ENCODE peak calls at places on chromosomes 12 and 14, in seven cellular contexts. N is nephron progenitor cell, D is left ventricle myocardium superior, J is left lung, A is kidney, I is fibroblast of lung, Q is tibial nerve. S is an unnamed sample.

GRCh38 chr14:36773136-36773540 is 111.5 kb downstream of the PAX9 start:
- DNase-seq in N (no peak), D (no peak), J (no peak), A (no peak), I (no peak), Q (no peak), S (peak)

GRCh38 chr14:100967178-100967577 is 63.7 kb upstream of the RTL1 start:
- DNase-seq in N (no peak), D (no peak), J (no peak), A (no peak), I (no peak), Q (no peak), S (no peak)

GRCh38 chr12:49022558-49023178 is 4.1 kb upstream of the PRKAG1 start:
- DNase-seq in N (no peak), D (no peak), J (no peak), A (no peak), I (no peak), Q (no peak), S (no peak)

GRCh38 chr12:109840349-109841073 is 7.3 kb upstream of the TRPV4 start:
- DNase-seq in N (peak), D (no peak), J (no peak), A (no peak), I (no peak), Q (no peak), S (peak)

GRCh38 chr14:22841769-22842168 is 5.4 kb downstream of the MMP14 start:
- DNase-seq in N (no peak), D (no peak), J (no peak), A (no peak), I (no peak), Q (no peak), S (no peak)

GRCh38 chr14:24612186-24612585 is 2.7 kb upstream of the GZMH start:
- DNase-seq in N (no peak), D (no peak), J (no peak), A (no peak), I (no peak), Q (no peak), S (no peak)

GRCh38 chr14:99242816-99243795 is 28.9 kb downstream of the BCL11B start:
- DNase-seq in N (no peak), D (no peak), J (no peak), A (no peak), I (no peak), Q (no peak), S (no peak)

GRCh38 chr14:36221097-36221496 is 44.6 kb upstream of the PTCSC3 start:
- DNase-seq in N (no peak), D (no peak), J (no peak), A (no peak), I (no peak), Q (no peak), S (peak)

GRCh38 chr14:70708717-70709570 is 67.2 kb downstream of the TTC9 start:
- DNase-seq in N (no peak), D (no peak), J (no peak), A (no peak), I (no peak), Q (no peak), S (no peak)

GRCh38 chr12:65881965-65882413 is 57.7 kb downstream of the HMGA2 start:
- DNase-seq in N (no peak), D (peak), J (peak), A (peak), I (peak), Q (peak), S (no peak)